ENCODE peak calls at places on chromosomes 11 and 22, in seven cellular contexts. I is CD4-positive, alpha-beta T cell; O is NCI-H2029; Z is NCI-H2081; W is putamen; E is esophagus squamous epithelium; V is hippocampal formation. N is an unnamed sample.

GRCh38 chr11:77592727-77593126 is 3.0 kb downstream of the AQP11 start:
- DNase-seq in I (no peak), V (no peak), W (no peak), O (no peak), E (no peak), Z (peak), N (no peak)

GRCh38 chr11:68778205-68778604 is 26.9 kb upstream of the TESMIN start:
- DNase-seq in O (no peak), I (no peak), V (no peak), W (no peak), Z (no peak), E (no peak), N (no peak)

GRCh38 chr11:72443016-72443415 is 8.7 kb upstream of the CLPB start:
- DNase-seq in Z (no peak), O (no peak), W (no peak), E (no peak), V (no peak), I (no peak), N (no peak)

GRCh38 chr11:79544324-79544723 is 103.5 kb upstream of the TENM4 start:
- DNase-seq in O (no peak), E (no peak), V (no peak), W (no peak), Z (no peak), I (no peak), N (no peak)

GRCh38 chr11:12088047-12088481 is 22.3 kb upstream of the MICAL2 start:
- DNase-seq in O (no peak), I (no peak), W (no peak), E (no peak), V (peak), Z (no peak), N (peak)

GRCh38 chr11:90805172-90805571 is 582.3 kb upstream of the CHORDC1 start:
- DNase-seq in E (no peak), V (no peak), O (no peak), I (no peak), W (no peak), Z (no peak), N (no peak)

GRCh38 chr22:37455896-37456295 is 28.6 kb upstream of the ELFN2 start:
- DNase-seq in I (no peak), O (no peak), V (no peak), Z (no peak), E (no peak), W (no peak), N (no peak)

GRCh38 chr22:42930810-42931420 is 73.8 kb upstream of the ARFGAP3 start:
- DNase-seq in O (peak), V (no peak), I (no peak), Z (no peak), W (no peak), E (no peak), N (peak)

GRCh38 chr11:7577226-7577882 is 63.6 kb downstream of the PPFIBP2 start:
- DNase-seq in I (no peak), O (no peak), V (peak), Z (no peak), E (no peak), W (peak), N (no peak)

GRCh38 chr11:2791139-2791520 is 91.3 kb upstream of the KCNQ1OT1 start:
- DNase-seq in W (no peak), E (no peak), O (no peak), Z (no peak), I (no peak), V (no peak), N (no peak)

GRCh38 chr11:62719302-62719978 is 7.8 kb downstream of the HNRNPUL2 start:
- DNase-seq in E (no peak), Z (no peak), V (no peak), O (no peak), W (no peak), I (no peak), N (no peak)

GRCh38 chr22:35330258-35330861 is 30.7 kb downstream of the TOM1 start:
- DNase-seq in O (peak), Z (no peak), I (peak), E (no peak), W (no peak), V (no peak), N (no peak)

GRCh38 chr11:64250875-64251721 is at the start of gene PLCB3:
- DNase-seq in E (no peak), O (no peak), I (peak), V (peak), Z (peak), W (no peak), N (peak)

GRCh38 chr11:61598886-61599868 is 18.3 kb upstream of the SYT7 start:
- DNase-seq in E (no peak), W (no peak), V (no peak), O (peak), I (no peak), Z (no peak), N (peak)

GRCh38 chr11:56819916-56820315 is 71.4 kb upstream of the OR9G4 start:
- DNase-seq in O (no peak), Z (no peak), E (no peak), W (no peak), V (no peak), I (no peak), N (no peak)

GRCh38 chr11:92330114-92330513 is 105.5 kb downstream of the FAT3 start:
- DNase-seq in W (no peak), E (no peak), Z (no peak), O (no peak), I (no peak), V (no peak), N (no peak)

GRCh38 chr22:24175160-24175808 is 6.0 kb upstream of the SUSD2 start:
- DNase-seq in I (peak), E (no peak), W (peak), Z (peak), O (no peak), V (peak), N (peak)

GRCh38 chr11:90148900-90149299 is 14.4 kb downstream of the NAALAD2 start:
- DNase-seq in I (no peak), E (no peak), O (no peak), V (no peak), W (no peak), Z (no peak), N (no peak)

GRCh38 chr11:2300290-2300935 is 1.3 kb downstream of the C11orf21 start:
- DNase-seq in E (no peak), V (no peak), W (no peak), Z (no peak), O (no peak), I (no peak), N (no peak)

N was measured in M059J.